ENCODE peak calls at places on chromosomes 7 and 10, in nine cellular contexts. B, Q, N, U, V, Z, E, D and S are unnamed samples.

GRCh38 chr7:3790803-3791202 is 489.8 kb downstream of the SDK1 start:
- DNase-seq in N (no peak), E (no peak), D (no peak), Z (no peak), B (no peak), U (no peak), V (no peak), Q (no peak), S (no peak)

GRCh38 chr7:142248-142955 is 50.0 kb upstream of the FAM20C start:
- DNase-seq in E (no peak), V (peak), Q (no peak), Z (no peak), B (no peak), N (peak), D (no peak), U (peak), S (no peak)

GRCh38 chr7:28272461-28272877 is 91.9 kb upstream of the JAZF1 start:
- DNase-seq in E (peak), B (peak), Z (no peak), Q (peak), V (peak), D (no peak), U (peak), N (peak), S (peak)

GRCh38 chr7:157809863-157810851 is 473.4 kb downstream of the DNAJB6 start:
- DNase-seq in E (no peak), Z (no peak), V (no peak), B (no peak), N (no peak), D (no peak), Q (no peak), U (no peak), S (no peak)

GRCh38 chr7:43220250-43220649 is 107.8 kb downstream of the HECW1 start:
- DNase-seq in N (no peak), E (peak), D (no peak), U (no peak), B (no peak), V (no peak), Z (peak), Q (no peak), S (no peak)

GRCh38 chr7:113113912-113114311 is 4.4 kb downstream of the SMIM30 start:
- DNase-seq in V (no peak), E (no peak), U (no peak), D (peak), N (no peak), B (peak), Q (no peak), Z (no peak), S (no peak)

GRCh38 chr10:12358863-12359647 is 9.7 kb downstream of the CAMK1D start:
- DNase-seq in Z (no peak), E (no peak), Q (no peak), B (no peak), N (peak), U (no peak), D (no peak), V (no peak), S (no peak)

GRCh38 chr7:124369310-124369709 is 336.4 kb upstream of the TMEM229A start:
- DNase-seq in B (no peak), Z (no peak), E (no peak), N (no peak), V (no peak), Q (no peak), U (no peak), D (no peak), S (no peak)

GRCh38 chr10:131693766-131694165 is 207.0 kb upstream of the PPP2R2D start:
- DNase-seq in D (no peak), U (no peak), Q (no peak), Z (no peak), N (no peak), B (no peak), E (no peak), V (no peak), S (no peak)

GRCh38 chr7:155453296-155454182 is 4.4 kb upstream of the EN2 start:
- DNase-seq in B (no peak), N (no peak), Q (no peak), U (no peak), Z (no peak), V (no peak), E (no peak), D (no peak), S (no peak)

GRCh38 chr7:30869794-30870491 is 41.7 kb upstream of the AQP1 start:
- DNase-seq in E (no peak), V (no peak), U (peak), Q (no peak), Z (no peak), B (no peak), N (no peak), D (no peak), S (peak)

GRCh38 chr7:34457329-34457728 is 200.7 kb upstream of the NPSR1 start:
- DNase-seq in E (no peak), U (no peak), Z (no peak), N (peak), D (no peak), B (no peak), V (no peak), Q (no peak), S (no peak)

GRCh38 chr7:154375956-154376355 is 323.8 kb downstream of the DPP6 start:
- DNase-seq in U (no peak), Z (no peak), N (no peak), Q (no peak), B (no peak), V (no peak), E (no peak), D (no peak), S (no peak)

GRCh38 chr7:33191326-33191725 is 62.0 kb downstream of the BBS9 start:
- DNase-seq in B (no peak), N (no peak), E (no peak), U (no peak), D (peak), Z (peak), V (peak), Q (no peak), S (no peak)

GRCh38 chr10:82910301-82910700 is 1035.3 kb downstream of the NRG3 start:
- DNase-seq in U (no peak), E (no peak), D (no peak), V (no peak), Z (peak), N (no peak), B (no peak), Q (no peak), S (peak)

GRCh38 chr10:14751576-14752330 is 22.9 kb downstream of the FAM107B start:
- DNase-seq in Z (no peak), U (peak), B (no peak), D (no peak), N (peak), V (peak), Q (no peak), E (no peak), S (peak)

GRCh38 chr10:3399756-3400155 is 227.2 kb upstream of the PITRM1 start:
- DNase-seq in U (no peak), N (no peak), V (no peak), E (no peak), Q (no peak), Z (no peak), B (no peak), D (no peak), S (no peak)

GRCh38 chr7:99694201-99694911 is 14.6 kb upstream of the CYP3A5 start:
- DNase-seq in V (peak), Z (no peak), D (no peak), B (no peak), U (no peak), N (no peak), Q (peak), E (no peak), S (no peak)

GRCh38 chr7:32518534-32519140 is 23.3 kb downstream of the AVL9 start:
- DNase-seq in Z (peak), B (peak), Q (peak), E (peak), N (no peak), D (no peak), U (no peak), V (no peak), S (no peak)

GRCh38 chr10:102120142-102120986 is at the start of gene LDB1:
- DNase-seq in E (no peak), D (peak), N (peak), Q (peak), U (peak), V (peak), Z (peak), B (peak), S (peak)

GRCh38 chr10:22319559-22320558 is 1.0 kb upstream of the BMI1 start:
- DNase-seq in U (no peak), B (no peak), Z (no peak), V (no peak), Q (no peak), E (no peak), D (peak), N (no peak), S (no peak)

GRCh38 chr7:127946081-127946480 is 85.2 kb downstream of the LRRC4 start:
- DNase-seq in V (no peak), E (no peak), Q (no peak), Z (no peak), U (no peak), D (no peak), B (no peak), N (no peak), S (no peak)

GRCh38 chr7:47170516-47170915 is 411.4 kb downstream of the TNS3 start:
- DNase-seq in Z (no peak), B (peak), U (no peak), Q (no peak), D (no peak), V (no peak), E (no peak), N (no peak), S (peak)

GRCh38 chr7:28956608-28957063 is 1.5 kb downstream of the TRIL start:
- DNase-seq in N (peak), U (peak), V (peak), D (no peak), B (peak), E (no peak), Q (peak), Z (peak), S (peak)

GRCh38 chr10:69846252-69847000 is 44.7 kb downstream of the COL13A1 start:
- DNase-seq in Q (no peak), D (no peak), Z (no peak), N (no peak), B (no peak), U (no peak), V (no peak), E (no peak), S (no peak)

GRCh38 chr7:21429786-21430574 is 2.1 kb downstream of the SP4 start:
- DNase-seq in D (no peak), N (no peak), V (no peak), Z (no peak), E (no peak), B (no peak), Q (no peak), U (no peak), S (no peak)

GRCh38 chr10:101007915-101008822 is 8.6 kb downstream of the LZTS2 start:
- DNase-seq in N (no peak), B (no peak), V (no peak), E (no peak), Z (no peak), Q (no peak), D (no peak), U (no peak), S (no peak)

GRCh38 chr7:94949532-94949931 is 42.1 kb downstream of the PPP1R9A start:
- DNase-seq in D (no peak), N (no peak), B (no peak), V (no peak), E (no peak), Z (peak), U (no peak), Q (no peak), S (no peak)

GRCh38 chr7:86947956-86948355 is 111.5 kb downstream of the ELAPOR2 start:
- DNase-seq in U (no peak), Z (no peak), N (no peak), D (no peak), B (no peak), V (no peak), Q (no peak), E (no peak), S (no peak)
- H3K4me3 ChIP-seq in U (no peak), Z (no peak), N (no peak), D (no peak), B (no peak), V (no peak), Q (no peak), E (no peak), S (no peak)

GRCh38 chr7:134942690-134943466 is 43.4 kb upstream of the AGBL3 start:
- DNase-seq in D (no peak), Q (no peak), V (no peak), B (no peak), Z (no peak), U (no peak), N (no peak), E (no peak), S (no peak)
- H3K4me3 ChIP-seq in D (no peak), Q (no peak), V (no peak), B (no peak), Z (no peak), U (no peak), N (no peak), E (no peak), S (no peak)

GRCh38 chr7:1395211-1396070 is 63.8 kb downstream of the MICALL2 start:
- DNase-seq in Z (no peak), N (no peak), U (no peak), Q (no peak), E (no peak), V (no peak), D (no peak), B (no peak), S (no peak)
- H3K4me3 ChIP-seq in Z (no peak), N (no peak), U (no peak), Q (no peak), E (no peak), V (no peak), D (no peak), B (no peak), S (no peak)

GRCh38 chr10:110278562-110278961 is 26.2 kb downstream of the SMNDC1 start:
- DNase-seq in V (no peak), D (no peak), U (no peak), E (no peak), Z (no peak), N (no peak), B (no peak), Q (no peak), S (no peak)
- H3K4me3 ChIP-seq in V (no peak), D (no peak), U (no peak), E (no peak), Z (no peak), N (no peak), B (no peak), Q (no peak), S (no peak)

DNA sequence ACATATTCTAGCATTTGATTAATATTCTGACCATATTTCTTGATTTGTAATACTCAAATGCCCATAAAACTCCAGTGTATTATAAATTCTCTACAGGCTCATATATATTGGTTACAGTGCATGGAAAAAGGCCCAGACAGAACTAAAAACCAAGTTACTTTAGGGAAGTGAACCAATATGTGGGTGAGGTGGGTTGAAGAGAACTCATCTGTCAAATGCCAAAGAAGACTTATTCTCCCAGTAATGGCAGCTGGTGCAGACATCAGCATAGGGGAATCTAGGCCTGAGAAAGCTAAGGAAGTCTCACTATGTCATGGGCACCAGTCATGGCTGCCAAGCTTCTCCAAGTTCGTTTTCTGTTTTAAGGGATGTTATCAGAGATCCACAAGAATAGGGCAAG is 30.6 kb downstream of the ZNF248 start:
- DNase-seq in U (no peak), Q (no peak), E (no peak), Z (no peak), B (no peak), D (no peak), N (no peak), V (no peak), S (no peak)
- H3K4me3 ChIP-seq in U (no peak), Q (no peak), E (no peak), Z (no peak), B (no peak), D (no peak), N (no peak), V (no peak), S (no peak)